ENCODE peak calls at places on chromosome 14, in nine cellular contexts. E is NCI-H345, T is nucleus accumbens, X is choroid plexus epithelial cell, P is substantia nigra, W is sciatic nerve, G is WTC11, U is KG1, F is HS-27A. O is an unnamed sample.
A peak's percentile ranks its signal among the peaks of the same experiment; 100 is the strongest.

GRCh38 chr14:92352158-92352985 is 29.4 kb downstream of the SLC24A4 start:
- DNase-seq in E (no peak), T (no peak), X (peak; percentile 50), P (no peak), W (no peak), G (peak; percentile 67), U (no peak), F (no peak), O (no peak)

GRCh38 chr14:23345987-23346692 is 6.5 kb downstream of the SLC22A17 start:
- DNase-seq in E (no peak), T (no peak), X (no peak), P (no peak), W (no peak), G (no peak), U (no peak), F (no peak), O (no peak)

GRCh38 chr14:105489607-105490317 is 1.3 kb upstream of the TEDC1 start:
- DNase-seq in E (peak; percentile 92), T (no peak), X (peak; percentile 88), P (peak; percentile 56), W (peak; percentile 91), G (peak; percentile 85), U (peak; percentile 92), F (peak; percentile 71), O (no peak)

GRCh38 chr14:71166434-71166833 is 259.2 kb downstream of the PCNX1 start:
- DNase-seq in E (no peak), T (no peak), X (peak; percentile 94), P (no peak), W (no peak), G (peak; percentile 39), U (no peak), F (no peak), O (peak; percentile 12)

GRCh38 chr14:74846168-74846567 is 29.8 kb downstream of the PROX2 start:
- DNase-seq in E (no peak), T (no peak), X (no peak), P (no peak), W (no peak), G (no peak), U (no peak), F (no peak), O (no peak)

GRCh38 chr14:95071649-95072256 is 85.6 kb downstream of the DICER1 start:
- DNase-seq in E (no peak), T (no peak), X (no peak), P (no peak), W (no peak), G (no peak), U (no peak), F (no peak), O (no peak)

GRCh38 chr14:102508410-102508773 is 1.2 kb downstream of the ANKRD9 start:
- DNase-seq in E (no peak), T (no peak), X (no peak), P (no peak), W (no peak), G (no peak), U (no peak), F (no peak), O (no peak)

GRCh38 chr14:58488550-58488949 is 61.0 kb downstream of the KIAA0586 start:
- DNase-seq in E (no peak), T (no peak), X (peak; percentile 52), P (no peak), W (no peak), G (no peak), U (no peak), F (peak; percentile 17), O (no peak)

GRCh38 chr14:46820291-46820690 is 168.7 kb upstream of the RPL10L start:
- DNase-seq in E (no peak), T (no peak), X (no peak), P (no peak), W (peak; percentile 40), G (no peak), U (no peak), F (no peak), O (no peak)

GRCh38 chr14:76951149-76951548 is 77.4 kb downstream of the IRF2BPL start:
- DNase-seq in E (no peak), T (no peak), X (no peak), P (no peak), W (no peak), G (no peak), U (no peak), F (no peak), O (no peak)

GRCh38 chr14:77043177-77043983 is 14.9 kb upstream of the IRF2BPL start:
- DNase-seq in E (no peak), T (no peak), X (peak; percentile 91), P (peak; percentile 77), W (peak; percentile 75), G (no peak), U (no peak), F (no peak), O (no peak)

GRCh38 chr14:54446201-54446693 is 5.1 kb upstream of the CNIH1 start:
- DNase-seq in E (peak; percentile 92), T (no peak), X (peak; percentile 33), P (no peak), W (peak; percentile 71), G (no peak), U (no peak), F (no peak), O (no peak)

GRCh38 chr14:76770521-76771431 is 9.5 kb downstream of the VASH1 start:
- DNase-seq in E (no peak), T (no peak), X (no peak), P (no peak), W (no peak), G (no peak), U (no peak), F (no peak), O (no peak)

GRCh38 chr14:90518941-90519256 is 122.1 kb downstream of the CALM1 start:
- DNase-seq in E (no peak), T (no peak), X (peak; percentile 37), P (no peak), W (no peak), G (peak; percentile 79), U (no peak), F (no peak), O (no peak)

GRCh38 chr14:58882577-58883018 is 244.8 kb downstream of the DACT1 start:
- DNase-seq in E (peak; percentile 13), T (no peak), X (peak; percentile 85), P (no peak), W (no peak), G (no peak), U (no peak), F (no peak), O (no peak)

GRCh38 chr14:95319312-95320075 is at the start of gene CLMN:
- DNase-seq in E (peak; percentile 44), T (no peak), X (peak; percentile 28), P (no peak), W (peak; percentile 73), G (peak; percentile 59), U (no peak), F (no peak), O (peak; percentile 2)

GRCh38 chr14:77311217-77311616 is 9.5 kb downstream of the POMT2 start:
- DNase-seq in E (no peak), T (no peak), X (no peak), P (no peak), W (no peak), G (no peak), U (no peak), F (no peak), O (no peak)

GRCh38 chr14:55873229-55873628 is 245.0 kb upstream of the PELI2 start:
- DNase-seq in E (no peak), T (no peak), X (no peak), P (no peak), W (no peak), G (no peak), U (no peak), F (no peak), O (no peak)

GRCh38 chr14:84017533-84017932 is 1512.4 kb upstream of the FLRT2 start:
- DNase-seq in E (no peak), T (no peak), X (no peak), P (no peak), W (no peak), G (no peak), U (no peak), F (no peak), O (no peak)

GRCh38 chr14:31024042-31024480 is 1.4 kb upstream of the AP4S1 start:
- DNase-seq in E (no peak), T (no peak), X (no peak), P (no peak), W (no peak), G (no peak), U (no peak), F (no peak), O (no peak)

GRCh38 chr14:24179961-24180726 is 8.3 kb downstream of the REC8 start:
- DNase-seq in E (no peak), T (no peak), X (peak; percentile 69), P (peak; percentile 30), W (no peak), G (no peak), U (no peak), F (no peak), O (no peak)

GRCh38 chr14:101185081-101185835 is 281.7 kb upstream of the RTL1 start:
- DNase-seq in E (no peak), T (no peak), X (no peak), P (no peak), W (peak; percentile 28), G (no peak), U (no peak), F (no peak), O (no peak)

GRCh38 chr14:104634886-104635570 is 30.5 kb upstream of the TMEM179 start:
- DNase-seq in E (no peak), T (no peak), X (no peak), P (no peak), W (no peak), G (no peak), U (no peak), F (no peak), O (no peak)

GRCh38 chr14:105473677-105474477 is 744 bp upstream of the CRIP2 start:
- DNase-seq in E (peak; percentile 93), T (no peak), X (peak; percentile 85), P (no peak), W (peak; percentile 89), G (peak; percentile 99), U (no peak), F (peak; percentile 39), O (no peak)